ENCODE peak calls at places on chromosome 5, in five cellular contexts. L is Caki2, H is Kasumi-1, K is prostate gland, Z is fibroblast of the aortic adventitia. S is an unnamed sample.

GRCh38 chr5:67976812-67977455 is 238.6 kb upstream of the PIK3R1 start:
- DNase-seq in L (no peak), H (peak), K (no peak), Z (no peak), S (no peak)

GRCh38 chr5:152237531-152237930 is 167.5 kb downstream of the NMUR2 start:
- DNase-seq in L (no peak), H (no peak), K (no peak), Z (no peak), S (no peak)

GRCh38 chr5:36200513-36200912 is 41.2 kb downstream of the NADK2 start:
- DNase-seq in L (no peak), H (no peak), K (no peak), Z (peak), S (peak)

GRCh38 chr5:174724484-174725260 is at the start of gene MSX2:
- DNase-seq in L (peak), H (no peak), K (peak), Z (peak), S (peak)

GRCh38 chr5:178520851-178521250 is 69.3 kb downstream of the COL23A1 start:
- DNase-seq in L (no peak), H (no peak), K (no peak), Z (no peak), S (no peak)

GRCh38 chr5:127076730-127077129 is 3.4 kb upstream of the C5orf63 start:
- DNase-seq in L (peak), H (no peak), K (no peak), Z (peak), S (peak)

GRCh38 chr5:153678617-153679329 is 188.3 kb downstream of the GRIA1 start:
- DNase-seq in L (no peak), H (no peak), K (no peak), Z (peak), S (peak)

GRCh38 chr5:26024774-26025173 is 1013.6 kb downstream of the CDH9 start:
- DNase-seq in L (no peak), H (no peak), K (no peak), Z (no peak), S (no peak)

GRCh38 chr5:146111409-146111808 is 6.0 kb upstream of the PLAC8L1 start:
- DNase-seq in L (no peak), H (no peak), K (no peak), Z (no peak), S (no peak)

GRCh38 chr5:8396756-8397155 is 527.8 kb downstream of the MTRR start:
- DNase-seq in L (no peak), H (no peak), K (no peak), Z (no peak), S (no peak)